ENCODE peak calls at places on chromosome 6, in six cellular contexts. W, P, Y, A, B and E are unnamed samples.

GRCh38 chr6:151389640-151390275 is 1.6 kb downstream of the ZBTB2 start:
- DNase-seq in Y (peak), B (peak), W (no peak), A (peak), P (peak), E (peak)

GRCh38 chr6:138499303-138499991 is at the start of gene NHSL1:
- DNase-seq in A (peak), P (no peak), B (no peak), Y (peak), W (no peak), E (no peak)

GRCh38 chr6:47932575-47932974 is 150.7 kb downstream of the OPN5 start:
- DNase-seq in B (no peak), A (no peak), Y (no peak), P (no peak), W (no peak), E (no peak)

GRCh38 chr6:68834561-68834960 is 199.5 kb downstream of the ADGRB3 start:
- DNase-seq in B (no peak), A (no peak), Y (no peak), W (no peak), P (peak), E (no peak)

GRCh38 chr6:8088886-8089285 is 13.5 kb downstream of the EEF1E1 start:
- DNase-seq in Y (no peak), A (no peak), P (no peak), B (no peak), W (no peak), E (no peak)

GRCh38 chr6:159464827-159465226 is 228.2 kb downstream of the SOD2 start:
- DNase-seq in A (no peak), Y (no peak), P (no peak), B (no peak), W (no peak), E (no peak)

GRCh38 chr6:106370639-106371038 is 10.1 kb downstream of the CRYBG1 start:
- DNase-seq in A (no peak), P (no peak), Y (peak), B (no peak), W (no peak), E (no peak)

GRCh38 chr6:108250240-108250866 is 10.5 kb downstream of the SNX3 start:
- DNase-seq in W (no peak), Y (peak), A (no peak), P (peak), B (no peak), E (no peak)

GRCh38 chr6:34546551-34547321 is 9.4 kb downstream of the SPDEF start:
- DNase-seq in B (no peak), A (no peak), W (no peak), P (no peak), Y (no peak), E (peak)

GRCh38 chr6:89873721-89874120 is 20.5 kb upstream of the GJA10 start:
- DNase-seq in A (no peak), Y (no peak), P (no peak), B (no peak), W (no peak), E (no peak)

GRCh38 chr6:139625998-139626975 is 251.8 kb upstream of the CITED2 start:
- DNase-seq in W (no peak), P (no peak), B (no peak), Y (no peak), A (no peak), E (no peak)

GRCh38 chr6:12148317-12148801 is 136.2 kb downstream of the HIVEP1 start:
- DNase-seq in B (no peak), Y (peak), W (no peak), P (peak), A (no peak), E (no peak)

GRCh38 chr6:124882580-124883393 is 79.5 kb upstream of the RNF217 start:
- DNase-seq in B (no peak), A (no peak), P (no peak), W (no peak), Y (peak), E (no peak)

GRCh38 chr6:137641474-137642077 is 147.4 kb upstream of the OLIG3 start:
- DNase-seq in P (peak), W (no peak), Y (peak), B (peak), A (peak), E (peak)

GRCh38 chr6:96286503-96286902 is 235.1 kb upstream of the UFL1 start:
- DNase-seq in A (no peak), P (no peak), Y (no peak), B (no peak), W (no peak), E (no peak)

GRCh38 chr6:53313784-53314382 is 34.9 kb downstream of the ELOVL5 start:
- DNase-seq in P (peak), A (no peak), Y (no peak), B (no peak), W (no peak), E (no peak)

GRCh38 chr6:113451030-113451429 is 406.1 kb upstream of the MARCKS start:
- DNase-seq in W (no peak), P (no peak), A (no peak), B (no peak), Y (no peak), E (no peak)

GRCh38 chr6:145372671-145373123 is 362.6 kb downstream of the EPM2A start:
- DNase-seq in Y (peak), B (no peak), P (peak), W (no peak), A (peak), E (no peak)

GRCh38 chr6:154921482-154921881 is 73.6 kb upstream of the TIAM2 start:
- DNase-seq in P (no peak), W (no peak), A (no peak), B (no peak), Y (no peak), E (no peak)

GRCh38 chr6:157534991-157535353 is 154.0 kb downstream of the ZDHHC14 start:
- DNase-seq in B (no peak), Y (no peak), A (no peak), W (no peak), P (no peak), E (no peak)

GRCh38 chr6:36874016-36874442 is 574 bp downstream of the PPIL1 start:
- DNase-seq in Y (no peak), A (no peak), B (no peak), P (no peak), W (no peak), E (no peak)

GRCh38 chr6:15077964-15078363 is 167.9 kb upstream of the JARID2 start:
- DNase-seq in W (no peak), A (no peak), P (no peak), B (no peak), Y (no peak), E (no peak)

GRCh38 chr6:53679446-53679933 is 13.9 kb upstream of the KLHL31 start:
- DNase-seq in W (no peak), B (no peak), A (peak), P (peak), Y (peak), E (no peak)

GRCh38 chr6:87029711-87030314 is 65.1 kb downstream of the CGA start:
- DNase-seq in P (peak), W (no peak), A (peak), Y (peak), B (no peak), E (no peak)

GRCh38 chr6:11064836-11065235 is 20.7 kb upstream of the ELOVL2 start:
- DNase-seq in Y (no peak), P (no peak), B (no peak), W (no peak), A (no peak), E (no peak)

DNA sequence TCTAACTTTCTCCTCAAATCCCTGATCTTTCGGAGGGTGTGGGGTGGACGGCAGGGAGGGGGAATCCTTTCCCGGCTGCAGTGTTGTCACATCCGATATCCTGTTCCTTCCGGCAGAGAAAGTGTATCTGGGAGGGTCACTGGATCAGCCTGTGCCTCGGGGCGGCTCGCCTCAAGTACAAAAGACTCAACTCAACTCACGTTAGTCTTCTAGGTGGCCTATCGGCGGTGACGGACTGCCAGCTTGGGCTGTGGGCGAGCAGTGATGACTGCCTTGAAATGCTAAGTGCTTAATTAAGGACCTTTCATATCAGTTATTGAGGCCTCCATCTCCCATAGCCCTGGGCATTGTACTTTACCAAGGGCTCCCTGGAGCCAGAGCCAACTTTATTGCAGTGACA is 127.3 kb upstream of the TFAP2D start:
- DNase-seq in A (no peak), B (no peak), W (no peak), Y (no peak), P (no peak), E (no peak)
- H3K27ac ChIP-seq in A (no peak), B (no peak), W (no peak), Y (no peak), P (no peak), E (no peak)

DNA sequence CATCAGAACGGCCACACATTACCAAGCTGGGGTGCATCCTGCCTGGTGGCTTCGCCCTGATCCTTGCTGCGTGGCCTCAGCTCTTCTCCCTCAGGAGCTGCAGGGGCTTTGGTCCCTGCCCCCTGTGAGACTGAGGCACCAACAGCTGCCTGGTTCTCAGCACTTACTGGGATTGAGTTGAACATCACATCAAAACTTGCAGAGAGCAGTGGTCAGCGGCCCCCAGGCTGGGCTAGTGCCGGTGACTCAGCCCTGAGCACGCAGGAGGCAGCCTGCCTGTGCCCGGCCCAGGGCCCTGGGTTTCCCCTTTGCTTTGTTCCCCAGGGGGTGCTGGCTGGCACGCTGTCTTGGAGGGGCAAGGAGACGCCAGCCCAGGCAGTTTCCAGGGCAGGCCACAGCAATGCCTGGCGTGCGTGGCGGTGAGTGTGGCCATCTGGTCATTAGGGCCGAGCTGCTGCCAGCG is 63.3 kb downstream of the DLL1 start:
- DNase-seq in A (no peak), W (no peak), Y (peak), P (no peak), B (no peak), E (no peak)
- H3K27ac ChIP-seq in A (no peak), W (no peak), Y (no peak), P (no peak), B (no peak), E (no peak)

GRCh38 chr6:168599118-168599494 is 158.1 kb downstream of the SMOC2 start:
- DNase-seq in W (no peak), A (no peak), Y (no peak), B (no peak), P (no peak), E (no peak)
- H3K27ac ChIP-seq in W (no peak), A (no peak), Y (no peak), B (no peak), P (no peak), E (no peak)

GRCh38 chr6:42932412-42932811 is 3.1 kb downstream of the CNPY3 start:
- DNase-seq in W (no peak), A (no peak), B (no peak), Y (no peak), P (no peak), E (no peak)

GRCh38 chr6:42936398-42936797 is 7.1 kb downstream of the CNPY3 start:
- DNase-seq in P (no peak), A (no peak), Y (no peak), B (no peak), W (no peak), E (no peak)

GRCh38 chr6:42935322-42935721 is 6.0 kb downstream of the CNPY3 start:
- DNase-seq in B (no peak), W (no peak), P (no peak), A (no peak), Y (no peak), E (no peak)

GRCh38 chr6:42929928-42930360 is 664 bp downstream of the CNPY3 start:
- DNase-seq in A (peak), W (peak), P (peak), Y (peak), B (no peak), E (peak)

GRCh38 chr6:42933195-42933594 is 3.9 kb downstream of the CNPY3 start:
- DNase-seq in B (no peak), P (no peak), Y (no peak), A (no peak), W (no peak), E (no peak)
- H3K27ac ChIP-seq in B (no peak), P (no peak), Y (no peak), A (no peak), W (no peak), E (no peak)